ENCODE peak calls at places on chromosomes 5 and 9, in nine cellular contexts. A is HCT116, R is hepatocyte, E is lung, S is transverse colon, D is IMR-90, Z is fibroblast of lung, K is A549, X is breast epithelium. C is an unnamed sample.

GRCh38 chr9:110088099-110088498 is 119.9 kb downstream of the C9orf152 start:
- DNase-seq in A (no peak), R (no peak), E (no peak), S (no peak), D (no peak), Z (no peak), K (no peak), X (no peak), C (no peak)

GRCh38 chr5:94243612-94244011 is 374.8 kb downstream of the KIAA0825 start:
- DNase-seq in A (no peak), R (no peak), E (no peak), S (no peak), D (peak; percentile 54), Z (peak; percentile 95), K (no peak), X (no peak), C (peak; percentile 46)

GRCh38 chr5:150862070-150862469 is 15.7 kb downstream of the IRGM start:
- DNase-seq in A (no peak), R (no peak), E (no peak), S (no peak), D (no peak), Z (no peak), K (no peak), X (no peak), C (no peak)

GRCh38 chr5:177339107-177339638 is 12.3 kb downstream of the LMAN2 start:
- DNase-seq in A (no peak), R (no peak), E (no peak), S (no peak), D (no peak), Z (no peak), K (no peak), X (no peak), C (no peak)

GRCh38 chr9:93680445-93681315 is 104.3 kb downstream of the PHF2 start:
- DNase-seq in A (no peak), R (no peak), E (peak; percentile 25), S (peak; percentile 5), D (no peak), Z (no peak), K (no peak), X (no peak), C (no peak)

GRCh38 chr5:157252741-157253465 is 13.0 kb upstream of the CYFIP2 start:
- DNase-seq in A (no peak), R (no peak), E (no peak), S (no peak), D (peak; percentile 23), Z (peak; percentile 18), K (no peak), X (no peak), C (no peak)

GRCh38 chr9:112532427-112532826 is 45.8 kb downstream of the KIAA1958 start:
- DNase-seq in A (no peak), R (no peak), E (peak; percentile 65), S (peak; percentile 20), D (peak; percentile 80), Z (peak; percentile 52), K (no peak), X (no peak), C (no peak)

GRCh38 chr5:18113724-18114123 is 479.5 kb downstream of the TAF11L14 start:
- DNase-seq in A (no peak), R (peak; percentile 22), E (no peak), S (no peak), D (peak; percentile 12), Z (peak; percentile 1), K (no peak), X (no peak), C (no peak)

GRCh38 chr5:177419045-177419444 is 7.4 kb upstream of the GRK6 start:
- DNase-seq in A (no peak), R (no peak), E (no peak), S (no peak), D (peak; percentile 81), Z (peak; percentile 37), K (no peak), X (no peak), C (no peak)

GRCh38 chr5:29899583-29899982 is 1293.9 kb upstream of the CDH6 start:
- DNase-seq in A (no peak), R (peak; percentile 73), E (no peak), S (no peak), D (no peak), Z (no peak), K (no peak), X (no peak), C (no peak)

GRCh38 chr5:96957125-96958041 is 21.5 kb downstream of the LNPEP start:
- DNase-seq in A (no peak), R (no peak), E (no peak), S (no peak), D (no peak), Z (no peak), K (no peak), X (no peak), C (no peak)

GRCh38 chr5:146716636-146717035 is 161.9 kb downstream of the PPP2R2B start:
- DNase-seq in A (no peak), R (no peak), E (no peak), S (no peak), D (peak; percentile 21), Z (peak; percentile 64), K (no peak), X (no peak), C (no peak)

GRCh38 chr9:4137234-4137633 is 162.6 kb downstream of the GLIS3 start:
- DNase-seq in A (peak; percentile 85), R (peak; percentile 51), E (no peak), S (no peak), D (peak; percentile 97), Z (peak; percentile 99), K (peak; percentile 65), X (no peak), C (peak; percentile 88)

GRCh38 chr5:176382721-176383120 is 5.7 kb downstream of the NOP16 start:
- DNase-seq in A (no peak), R (no peak), E (no peak), S (no peak), D (no peak), Z (no peak), K (no peak), X (no peak), C (no peak)

GRCh38 chr5:72194846-72195245 is 87.6 kb downstream of the MAP1B start:
- DNase-seq in A (no peak), R (no peak), E (no peak), S (peak; percentile 10), D (no peak), Z (peak; percentile 24), K (no peak), X (no peak), C (no peak)

GRCh38 chr5:44881266-44881665 is 72.5 kb downstream of the MRPS30 start:
- DNase-seq in A (no peak), R (no peak), E (no peak), S (no peak), D (no peak), Z (no peak), K (no peak), X (no peak), C (no peak)

GRCh38 chr9:101269596-101270324 is 115.0 kb downstream of the BAAT start:
- DNase-seq in A (no peak), R (no peak), E (no peak), S (no peak), D (no peak), Z (no peak), K (no peak), X (no peak), C (no peak)

GRCh38 chr5:57576317-57576716 is 93.7 kb upstream of the ACTBL2 start:
- DNase-seq in A (no peak), R (no peak), E (no peak), S (no peak), D (no peak), Z (no peak), K (no peak), X (no peak), C (no peak)

DNA sequence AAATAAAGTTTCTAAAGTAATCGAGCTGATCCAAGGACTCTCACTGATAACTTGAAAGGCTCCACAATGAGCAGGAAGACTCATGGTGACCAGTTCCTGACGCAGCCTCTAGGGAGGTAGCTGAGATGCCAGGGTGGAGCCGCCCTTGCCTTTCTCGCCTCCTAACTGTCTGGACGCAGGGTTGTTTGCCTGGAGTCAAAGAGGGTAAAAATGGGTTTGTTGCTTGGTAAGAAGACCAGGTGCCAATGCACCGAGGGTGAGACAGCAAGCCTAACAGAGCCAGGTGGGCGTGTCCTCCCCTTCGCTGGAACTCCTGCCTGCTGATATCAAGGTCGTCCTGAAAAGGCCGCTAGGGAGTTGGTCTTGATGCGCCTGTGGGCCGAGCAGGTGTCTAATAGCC is 48.6 kb upstream of the FCN1 start:
- DNase-seq in A (no peak), R (no peak), E (no peak), S (no peak), D (no peak), Z (no peak), K (no peak), X (no peak), C (no peak)
- H3K9me3 ChIP-seq in A (no peaks in the 10 kb centered on the region), R (no peaks in the 10 kb centered on the region), E (no peaks in the 10 kb centered on the region), S (no peaks in the 10 kb centered on the region), D (no peaks in the 10 kb centered on the region), Z (no peaks in the 10 kb centered on the region), K (no peaks in the 10 kb centered on the region), X (no peaks in the 10 kb centered on the region), C (no peaks in the 10 kb centered on the region)

DNA sequence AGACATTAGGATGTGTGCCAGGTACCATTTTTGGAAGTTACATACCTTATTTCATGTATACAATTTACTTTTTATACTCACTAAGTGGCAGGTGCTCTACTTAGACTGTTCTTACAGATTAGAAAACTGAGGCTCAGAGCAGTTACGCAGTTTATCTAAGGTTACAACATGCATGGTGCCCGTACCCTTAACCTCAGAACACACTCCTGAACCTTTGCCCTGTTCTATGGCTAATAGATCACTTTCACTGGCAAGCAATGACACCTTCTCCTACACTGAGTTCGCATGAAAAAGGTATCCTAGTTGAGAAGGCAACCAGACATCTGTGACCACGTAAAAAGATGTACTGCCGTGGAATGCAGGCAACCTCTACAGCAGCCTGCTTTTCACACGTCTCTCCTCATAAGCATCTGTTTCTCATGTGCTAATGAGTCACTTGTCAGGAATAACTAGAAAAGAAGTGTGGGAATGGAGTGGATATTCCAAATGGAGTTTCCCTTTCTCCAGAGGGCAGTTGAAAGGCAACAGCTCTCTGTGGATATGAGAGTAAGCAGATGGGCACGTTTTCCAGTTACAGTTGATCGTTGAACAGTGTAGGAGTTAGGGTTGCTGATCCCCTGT is 71.4 kb downstream of the FBXO38 start:
- DNase-seq in A (no peak), R (peak; percentile 5), E (no peak), S (no peak), D (no peak), Z (peak; percentile 44), K (no peak), X (no peak), C (no peak)
- H3K9me3 ChIP-seq in A (no peaks in the 10 kb centered on the region), R (no peaks in the 10 kb centered on the region), E (no peaks in the 10 kb centered on the region), S (no peaks in the 10 kb centered on the region), D (no peaks in the 10 kb centered on the region), Z (no peaks in the 10 kb centered on the region), K (no peaks in the 10 kb centered on the region), X (no peaks in the 10 kb centered on the region), C (no peaks in the 10 kb centered on the region)

DNA sequence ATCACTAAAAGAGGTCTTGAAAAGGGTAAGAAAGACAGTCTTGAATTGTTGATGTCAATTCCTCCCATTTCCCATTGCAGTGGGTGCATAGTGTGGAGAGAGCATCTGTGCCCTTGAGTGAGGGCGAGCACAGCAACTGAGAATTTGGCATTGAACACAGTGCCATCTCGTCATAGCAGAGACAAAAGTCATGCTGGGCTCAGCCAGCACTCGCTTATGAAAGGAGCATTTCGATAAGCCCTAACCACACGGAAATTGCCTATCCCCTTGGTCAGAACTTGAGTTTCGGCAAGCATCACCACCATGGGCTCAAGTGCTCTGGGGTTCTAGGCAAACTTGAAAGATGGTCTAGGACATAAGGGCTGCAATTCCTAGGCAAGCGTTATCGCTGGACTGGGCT is 712.8 kb upstream of the CDH10 start:
- DNase-seq in A (no peak), R (no peak), E (no peak), S (no peak), D (no peak), Z (no peak), K (no peak), X (no peak), C (no peak)
- H3K9me3 ChIP-seq in A (peaks cover 13% of the 10 kb centered on the region), R (no peaks in the 10 kb centered on the region), E (no peaks in the 10 kb centered on the region), S (no peaks in the 10 kb centered on the region), D (peaks cover 15% of the 10 kb centered on the region), Z (no peaks in the 10 kb centered on the region), K (peaks cover 6% of the 10 kb centered on the region), X (no peaks in the 10 kb centered on the region), C (no peaks in the 10 kb centered on the region)

GRCh38 chr9:18467696-18468095 is 6.3 kb upstream of the ADAMTSL1 start:
- DNase-seq in A (no peak), R (no peak), E (no peak), S (no peak), D (no peak), Z (no peak), K (no peak), X (no peak), C (no peak)
- H3K9me3 ChIP-seq in A (no peaks in the 10 kb centered on the region), R (no peaks in the 10 kb centered on the region), E (no peaks in the 10 kb centered on the region), S (peaks cover 4% of the 10 kb centered on the region), D (peaks cover 3% of the 10 kb centered on the region), Z (no peaks in the 10 kb centered on the region), K (peaks cover 12% of the 10 kb centered on the region), X (peaks cover 6% of the 10 kb centered on the region), C (no peaks in the 10 kb centered on the region)

C was measured in SJSA1.